ENCODE peak calls at places on chromosomes 3 and 15, in four cellular contexts. One of them, this sample, is unnamed.

GRCh38 chr15:75037685-75038084 is 14.3 kb downstream of the PPCDC start:
- DNase-seq in K562: no peak
- DNase-seq in HepG2: no peak
- DNase-seq in A549: no peak
- DNase-seq in this sample: no peak

GRCh38 chr3:64444619-64445317 is 219.5 kb upstream of the PRICKLE2 start:
- DNase-seq in K562: no peak
- DNase-seq in A549: no peak
- DNase-seq in HepG2: no peak
- DNase-seq in this sample: peak

GRCh38 chr15:39788108-39788507 is 5.5 kb upstream of the FSIP1 start:
- DNase-seq in K562: no peak
- DNase-seq in A549: no peak
- DNase-seq in HepG2: no peak
- DNase-seq in this sample: no peak

GRCh38 chr3:49813497-49814174 is at the start of gene UBA7:
- DNase-seq in HepG2: peak
- DNase-seq in K562: no peak
- DNase-seq in A549: no peak
- DNase-seq in this sample: no peak

GRCh38 chr3:46628980-46629379 is 16.7 kb downstream of the FAM240A start:
- DNase-seq in A549: no peak
- DNase-seq in HepG2: no peak
- DNase-seq in K562: no peak
- DNase-seq in this sample: no peak

GRCh38 chr3:110413807-110414748 is 657.5 kb upstream of the NECTIN3 start:
- DNase-seq in K562: no peak
- DNase-seq in A549: peak
- DNase-seq in HepG2: no peak
- DNase-seq in this sample: no peak

GRCh38 chr3:59469948-59470723 is 420.3 kb upstream of the CFAP20DC start:
- DNase-seq in A549: no peak
- DNase-seq in K562: no peak
- DNase-seq in HepG2: no peak
- DNase-seq in this sample: no peak

GRCh38 chr15:84736375-84736774 is 12.0 kb upstream of the ZNF592 start:
- DNase-seq in HepG2: no peak
- DNase-seq in A549: no peak
- DNase-seq in K562: no peak
- DNase-seq in this sample: no peak

GRCh38 chr3:184568918-184569829 is 7.6 kb downstream of the EPHB3 start:
- DNase-seq in K562: peak
- DNase-seq in A549: no peak
- DNase-seq in HepG2: no peak
- DNase-seq in this sample: peak

GRCh38 chr3:142999881-143000280 is 1.5 kb upstream of the U2SURP start:
- DNase-seq in A549: no peak
- DNase-seq in HepG2: no peak
- DNase-seq in K562: peak
- DNase-seq in this sample: no peak

GRCh38 chr3:66381621-66382020 is 119.2 kb downstream of the LRIG1 start:
- DNase-seq in K562: no peak
- DNase-seq in HepG2: no peak
- DNase-seq in A549: no peak
- DNase-seq in this sample: no peak

GRCh38 chr3:153970735-153971347 is 150.3 kb upstream of the ARHGEF26 start:
- DNase-seq in A549: peak
- DNase-seq in HepG2: no peak
- DNase-seq in K562: no peak
- DNase-seq in this sample: no peak

GRCh38 chr15:78392430-78392829 is 45.6 kb upstream of the IREB2 start:
- DNase-seq in K562: no peak
- DNase-seq in HepG2: no peak
- DNase-seq in A549: no peak
- DNase-seq in this sample: peak
- TF ChIP-seq ESRRA in K562: no peak
- TF ChIP-seq ESRRA in HepG2: no peak
- TF ChIP-seq ESRRA in A549: no peak
- TF ChIP-seq ESRRA in this sample: no peak

GRCh38 chr3:124529826-124530571 is 200.3 kb upstream of the UMPS start:
- DNase-seq in A549: peak
- DNase-seq in HepG2: no peak
- DNase-seq in K562: no peak
- DNase-seq in this sample: no peak
- TF ChIP-seq NR3C1 in A549: no peak
- TF ChIP-seq NR3C1 in HepG2: no peak
- TF ChIP-seq NR3C1 in K562: no peak
- TF ChIP-seq NR3C1 in this sample: no peak

GRCh38 chr3:195221015-195221853 is 49.7 kb downstream of the XXYLT1 start:
- DNase-seq in HepG2: no peak
- DNase-seq in A549: no peak
- DNase-seq in K562: no peak
- DNase-seq in this sample: no peak
- TF ChIP-seq ESRRA in HepG2: no peak
- TF ChIP-seq ESRRA in A549: no peak
- TF ChIP-seq ESRRA in K562: no peak
- TF ChIP-seq ESRRA in this sample: no peak

DNA sequence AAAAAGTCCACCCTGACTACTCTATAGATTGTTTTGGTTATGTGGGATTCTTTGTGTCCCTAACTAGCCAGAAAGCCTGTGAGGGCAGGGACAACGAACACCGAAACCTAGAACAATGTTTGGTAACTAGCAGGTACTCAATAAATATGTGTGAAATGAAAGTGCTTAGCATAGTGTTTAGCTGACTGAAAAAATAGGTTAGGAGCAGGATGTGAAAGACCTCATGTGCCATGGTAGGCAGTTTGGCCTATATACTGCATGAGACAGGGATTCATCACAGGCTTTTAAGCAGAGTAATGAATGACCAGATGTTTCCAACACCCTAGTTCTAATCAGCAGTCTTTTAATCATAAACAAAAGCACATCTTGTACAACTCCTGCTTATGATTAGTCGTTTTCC is 64.2 kb downstream of the MYO5A start:
- DNase-seq in A549: no peak
- DNase-seq in K562: no peak
- DNase-seq in HepG2: no peak
- DNase-seq in this sample: no peak
- TF ChIP-seq NR3C1 in A549: no peak
- TF ChIP-seq NR3C1 in K562: no peak
- TF ChIP-seq NR3C1 in HepG2: no peak
- TF ChIP-seq NR3C1 in this sample: no peak

GRCh38 chr15:41778503-41778902 is 4.2 kb downstream of the MAPKBP1 start:
- DNase-seq in K562: no peak
- DNase-seq in HepG2: no peak
- DNase-seq in A549: no peak
- DNase-seq in this sample: no peak

GRCh38 chr15:41780727-41781126 is 6.4 kb downstream of the MAPKBP1 start:
- DNase-seq in K562: no peak
- DNase-seq in HepG2: no peak
- DNase-seq in A549: no peak
- DNase-seq in this sample: no peak

GRCh38 chr15:41777421-41777973 is 3.2 kb downstream of the MAPKBP1 start:
- DNase-seq in A549: no peak
- DNase-seq in K562: no peak
- DNase-seq in HepG2: no peak
- DNase-seq in this sample: no peak

GRCh38 chr15:41780266-41780665 is 6.0 kb downstream of the MAPKBP1 start:
- DNase-seq in A549: no peak
- DNase-seq in HepG2: peak
- DNase-seq in K562: no peak
- DNase-seq in this sample: no peak

DNA sequence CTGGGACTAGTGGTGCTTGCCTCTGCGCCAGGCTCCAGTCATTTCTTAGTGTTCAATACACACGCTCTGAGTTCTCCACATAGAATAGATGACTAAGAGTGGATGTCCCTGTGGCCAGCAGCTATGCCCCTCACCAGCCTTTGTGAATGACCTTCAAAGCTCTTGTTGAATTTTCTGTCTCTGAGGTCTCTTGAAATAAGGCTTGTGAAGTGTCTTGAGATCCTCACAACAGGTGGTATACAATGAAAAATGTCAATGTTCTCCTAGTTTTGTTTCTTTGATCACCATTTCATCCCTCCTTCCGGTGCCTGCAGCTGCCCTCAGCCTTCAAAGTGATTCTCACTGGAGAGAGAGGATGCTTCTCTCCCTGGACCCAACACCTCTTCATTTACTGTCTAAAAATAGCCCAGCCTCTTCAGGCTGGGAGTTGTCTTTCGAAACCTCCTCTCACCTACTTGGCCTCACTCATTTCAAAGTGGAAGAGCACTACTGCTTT is 5.4 kb downstream of the MAPKBP1 start:
- DNase-seq in K562: no peak
- DNase-seq in A549: no peak
- DNase-seq in HepG2: no peak
- DNase-seq in this sample: no peak
- TF ChIP-seq ESRRA in K562: no peak
- TF ChIP-seq ESRRA in A549: no peak
- TF ChIP-seq ESRRA in HepG2: no peak
- TF ChIP-seq ESRRA in this sample: no peak

DNA sequence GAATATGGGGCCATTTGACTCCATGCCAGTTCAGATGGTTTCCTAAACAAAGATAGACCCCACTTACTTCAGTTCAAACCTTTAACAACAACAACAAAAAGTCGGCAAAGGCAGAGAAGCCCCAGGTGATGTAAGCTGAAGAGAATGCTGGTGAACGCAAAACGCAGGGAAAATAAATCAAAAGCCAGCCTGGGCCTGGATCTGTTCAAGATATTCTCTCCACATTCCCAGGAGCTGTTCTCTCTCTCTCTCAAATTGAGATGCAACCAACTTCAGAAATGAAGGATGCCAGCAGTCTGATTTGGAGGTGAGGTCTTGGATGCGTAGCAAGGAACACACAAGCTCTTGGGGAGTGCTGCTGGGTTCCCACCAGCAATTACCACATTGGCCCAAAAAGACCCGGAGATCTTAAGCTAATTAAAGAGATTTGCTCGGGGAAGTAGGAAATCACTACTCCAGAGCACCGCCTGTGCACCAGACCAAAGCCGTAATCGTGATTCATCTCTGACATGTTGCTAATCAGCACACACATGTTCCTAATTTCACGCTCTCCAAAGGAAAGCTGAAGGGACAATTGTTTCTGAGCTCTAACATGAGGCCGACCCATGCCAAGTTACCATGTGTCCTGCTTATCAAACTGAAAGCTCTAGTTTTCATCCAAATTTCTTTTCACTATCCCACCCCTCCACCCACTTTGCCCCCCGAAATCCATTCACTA is 37.1 kb downstream of the IL17RD start:
- DNase-seq in HepG2: no peak
- DNase-seq in A549: no peak
- DNase-seq in K562: no peak
- DNase-seq in this sample: no peak
- TF ChIP-seq NR3C1 in HepG2: no peak
- TF ChIP-seq NR3C1 in A549: no peak
- TF ChIP-seq NR3C1 in K562: no peak
- TF ChIP-seq NR3C1 in this sample: no peak

GRCh38 chr3:113039546-113039945 is 48.8 kb downstream of the GTPBP8 start:
- DNase-seq in K562: no peak
- DNase-seq in A549: no peak
- DNase-seq in HepG2: no peak
- DNase-seq in this sample: no peak

GRCh38 chr3:113035387-113035982 is 44.7 kb downstream of the GTPBP8 start:
- DNase-seq in K562: peak
- DNase-seq in A549: peak
- DNase-seq in HepG2: peak
- DNase-seq in this sample: peak

GRCh38 chr3:113038326-113038725 is 47.5 kb downstream of the GTPBP8 start:
- DNase-seq in A549: no peak
- DNase-seq in K562: no peak
- DNase-seq in HepG2: no peak
- DNase-seq in this sample: no peak

GRCh38 chr3:113043686-113044085 is 52.9 kb downstream of the GTPBP8 start:
- DNase-seq in HepG2: no peak
- DNase-seq in A549: no peak
- DNase-seq in K562: no peak
- DNase-seq in this sample: no peak

GRCh38 chr3:113040231-113040630 is 49.4 kb downstream of the GTPBP8 start:
- DNase-seq in HepG2: no peak
- DNase-seq in K562: no peak
- DNase-seq in A549: no peak
- DNase-seq in this sample: no peak
- TF ChIP-seq ESRRA in HepG2: no peak
- TF ChIP-seq ESRRA in K562: no peak
- TF ChIP-seq ESRRA in A549: no peak
- TF ChIP-seq ESRRA in this sample: no peak

DNA sequence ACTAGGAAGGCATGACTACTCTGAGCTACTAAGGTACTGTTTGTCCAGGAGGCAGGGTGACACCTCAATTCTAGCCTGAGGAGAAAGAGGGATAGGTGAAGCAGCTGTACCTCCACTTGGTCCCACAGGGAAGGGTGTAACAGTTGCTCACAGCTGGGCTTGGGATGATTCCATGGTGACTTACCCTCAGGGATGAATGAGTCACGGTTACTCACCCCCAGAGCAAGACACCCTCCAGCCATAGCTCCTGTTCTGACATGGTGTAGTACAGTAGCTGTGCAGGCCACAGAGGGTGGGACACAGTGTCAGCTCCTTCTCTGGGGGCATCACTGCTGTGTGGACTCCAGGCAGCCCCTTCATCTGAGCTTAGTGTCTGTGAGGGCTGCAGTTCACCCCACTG is 868.6 kb upstream of the SEMA6D start:
- DNase-seq in HepG2: no peak
- DNase-seq in K562: no peak
- DNase-seq in A549: no peak
- DNase-seq in this sample: no peak
- TF ChIP-seq NR3C1 in HepG2: no peak
- TF ChIP-seq NR3C1 in K562: no peak
- TF ChIP-seq NR3C1 in A549: no peak
- TF ChIP-seq NR3C1 in this sample: no peak